ENCODE peak calls at places on chromosome 22, in nine cellular contexts. X, Y, Z, N, F, B, Q, W and K are unnamed samples.

GRCh38 chr22:42281706-42282251 is 11.3 kb upstream of the TCF20 start:
- DNase-seq in Q (no peak), Y (no peak), B (no peak), F (no peak), X (no peak), N (no peak), W (no peak), Z (peak; percentile 11), K (no peak)

GRCh38 chr22:28986366-28986765 is 75.3 kb downstream of the C22orf31 start:
- DNase-seq in Q (no peak), X (peak; percentile 78), B (no peak), Z (no peak), F (no peak), N (no peak), W (no peak), Y (no peak), K (no peak)

GRCh38 chr22:44051961-44052360 is 27.9 kb downstream of the PARVB start:
- DNase-seq in Q (no peak), Y (no peak), F (no peak), W (no peak), B (no peak), N (no peak), X (no peak), Z (no peak), K (no peak)

GRCh38 chr22:38074181-38075104 is 9.5 kb downstream of the SLC16A8 start:
- DNase-seq in B (no peak), X (peak; percentile 60), F (no peak), N (no peak), Y (no peak), Q (no peak), Z (no peak), W (no peak), K (no peak)

GRCh38 chr22:30186048-30186447 is 60.5 kb downstream of the LIF start:
- DNase-seq in X (no peak), F (no peak), Z (no peak), W (no peak), Q (no peak), Y (no peak), N (no peak), B (no peak), K (no peak)

GRCh38 chr22:24728790-24729637 is 45.5 kb downstream of the PIWIL3 start:
- DNase-seq in X (peak; percentile 96), Z (no peak), Y (no peak), F (no peak), B (no peak), Q (no peak), N (peak; percentile 22), W (peak; percentile 30), K (no peak)

GRCh38 chr22:48316245-48316875 is 1511.3 kb downstream of the BRD1 start:
- DNase-seq in B (no peak), N (no peak), Z (peak; percentile 3), Y (no peak), W (no peak), F (peak; percentile 46), Q (peak; percentile 30), X (no peak), K (no peak)

GRCh38 chr22:49010086-49010863 is 817.4 kb downstream of the BRD1 start:
- DNase-seq in Y (no peak), X (no peak), Q (peak; percentile 26), W (no peak), N (no peak), B (no peak), F (peak; percentile 83), Z (no peak), K (no peak)

GRCh38 chr22:33110562-33111163 is 52.5 kb upstream of the SYN3 start:
- DNase-seq in N (no peak), Q (no peak), Z (no peak), W (peak; percentile 57), F (no peak), X (no peak), B (no peak), Y (no peak), K (no peak)

GRCh38 chr22:35900483-35901168 is 128.0 kb downstream of the RBFOX2 start:
- DNase-seq in N (no peak), Y (no peak), W (no peak), X (peak; percentile 27), F (no peak), Q (no peak), Z (no peak), B (peak; percentile 7), K (no peak)

GRCh38 chr22:49381595-49382450 is 445.9 kb downstream of the BRD1 start:
- DNase-seq in Z (no peak), X (no peak), F (peak; percentile 76), W (no peak), B (no peak), Y (no peak), N (no peak), Q (no peak), K (no peak)

GRCh38 chr22:44648085-44648820 is 53.8 kb upstream of the PRR5 start:
- DNase-seq in W (peak; percentile 20), X (no peak), Q (no peak), N (no peak), B (no peak), Z (peak; percentile 58), Y (no peak), F (peak; percentile 93), K (no peak)

GRCh38 chr22:28116261-28116673 is 197.2 kb upstream of the PITPNB start:
- DNase-seq in Q (no peak), F (peak; percentile 88), N (peak; percentile 67), Y (no peak), W (peak; percentile 13), Z (peak; percentile 70), B (no peak), X (peak; percentile 90), K (no peak)

GRCh38 chr22:41571786-41572185 is 11.0 kb downstream of the CSDC2 start:
- DNase-seq in Y (no peak), B (no peak), X (no peak), Q (no peak), F (no peak), Z (no peak), W (no peak), N (no peak), K (no peak)

GRCh38 chr22:29886601-29887000 is 3.6 kb downstream of the MTMR3 start:
- DNase-seq in Y (no peak), Z (no peak), W (no peak), Q (no peak), X (peak; percentile 16), F (no peak), N (no peak), B (no peak), K (no peak)

GRCh38 chr22:21074092-21074715 is 28.5 kb downstream of the LRRC74B start:
- DNase-seq in N (peak; percentile 19), B (no peak), F (no peak), W (peak; percentile 88), Q (no peak), Z (no peak), X (peak; percentile 41), Y (no peak), K (no peak)

GRCh38 chr22:22712666-22713365 is 68.4 kb downstream of the GGTLC2 start:
- DNase-seq in N (no peak), Y (no peak), X (no peak), W (no peak), Q (no peak), B (no peak), F (no peak), Z (no peak), K (no peak)
- TF ChIP-seq CTCF in N (no peak), Y (no peak), X (no peak), W (no peak), Q (no peak), B (no peak), F (no peak), Z (no peak), K (no peak)

GRCh38 chr22:31490496-31490925 is 869 bp upstream of the EIF4ENIF1 start:
- DNase-seq in B (peak; percentile 72), W (peak; percentile 68), Y (peak; percentile 59), Q (peak; percentile 48), Z (peak; percentile 61), F (peak; percentile 88), N (peak; percentile 79), X (peak; percentile 70), K (peak; percentile 9)
- TF ChIP-seq CTCF in B (peak; percentile 22), W (peak; percentile 21), Y (no peak), Q (no peak), Z (no peak), F (no peak), N (no peak), X (no peak), K (no peak)

DNA sequence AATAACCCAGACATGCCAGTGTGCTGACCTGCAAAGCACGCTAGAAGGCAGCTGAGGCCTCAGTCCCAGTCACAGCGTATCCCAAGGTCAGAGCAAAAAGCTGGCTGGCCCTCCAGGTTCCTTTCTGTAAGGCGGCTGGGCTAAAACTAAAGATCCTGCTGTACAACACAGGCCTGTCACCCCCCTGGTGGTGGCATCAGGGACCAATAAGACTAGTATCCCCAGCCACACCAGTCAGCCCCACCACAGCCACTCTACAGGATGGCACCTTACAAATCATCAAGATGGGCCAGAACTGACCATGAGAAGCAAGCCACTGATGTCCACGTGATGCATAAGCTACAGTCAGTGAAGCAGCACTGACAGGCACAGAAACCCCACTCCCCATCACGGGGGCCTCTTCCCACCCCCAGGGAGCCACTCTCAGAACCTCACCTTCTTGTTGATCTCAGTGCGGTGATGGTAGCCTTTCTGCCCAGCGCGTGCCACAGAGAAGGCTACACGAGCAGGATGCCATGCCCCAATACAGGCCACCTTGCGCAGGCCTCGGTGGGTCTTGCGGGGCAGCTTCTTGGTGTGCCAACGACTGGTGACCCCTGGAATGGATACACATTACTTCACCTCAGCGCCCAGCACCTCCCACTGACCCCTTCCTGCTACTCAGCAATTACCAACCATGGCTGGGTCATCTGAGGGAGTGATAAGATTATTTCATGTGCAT is 5.0 kb downstream of the RPL3 start:
- DNase-seq in W (peak; percentile 91), B (peak; percentile 36), Y (no peak), N (no peak), F (no peak), X (no peak), Z (no peak), Q (no peak), K (no peak)
- TF ChIP-seq CTCF in W (peak; percentile 54), B (no peak), Y (no peak), N (no peak), F (no peak), X (peak; percentile 19), Z (peak; percentile 19), Q (no peak), K (peak; percentile 39)

GRCh38 chr22:46109474-46110003 is 40.8 kb upstream of the PPARA start:
- DNase-seq in X (no peak), Q (no peak), N (no peak), F (no peak), Y (no peak), W (peak; percentile 32), Z (no peak), B (no peak), K (no peak)

GRCh38 chr22:46107089-46107664 is 43.1 kb upstream of the PPARA start:
- DNase-seq in B (no peak), W (peak; percentile 76), Z (peak; percentile 90), Y (no peak), N (peak; percentile 92), Q (peak; percentile 85), X (no peak), F (no peak), K (no peak)

GRCh38 chr22:46108564-46109473 is 41.5 kb upstream of the PPARA start:
- DNase-seq in B (no peak), N (peak; percentile 80), W (peak; percentile 82), Z (no peak), Y (no peak), F (no peak), X (peak; percentile 48), Q (peak; percentile 80), K (no peak)

GRCh38 chr22:46106279-46107022 is 43.9 kb upstream of the PPARA start:
- DNase-seq in N (no peak), Q (peak; percentile 69), B (no peak), Z (no peak), X (no peak), W (peak; percentile 41), Y (no peak), F (no peak), K (no peak)

GRCh38 chr22:46107753-46108563 is 42.4 kb upstream of the PPARA start:
- DNase-seq in Q (no peak), F (no peak), N (no peak), X (no peak), Z (no peak), Y (no peak), W (peak; percentile 68), B (no peak), K (no peak)
- TF ChIP-seq CTCF in Q (no peak), F (no peak), N (no peak), X (no peak), Z (no peak), Y (no peak), W (no peak), B (no peak), K (no peak)